ENCODE peak calls at places on chromosomes 4 and X, in ten cellular contexts. J is stimulated activated CD4-positive, alpha-beta T cell treated with anti-CD3 and anti-CD28 coated beads, Interleukin-4, amount 100 ng/mL, for 48 hours; U is activated CD4-positive, alpha-beta T cell treated with anti-CD3 and anti-CD28 coated beads, Interleukin-2, amount 50 U/mL, for 1 hour; X is AG10803; Z is glomerular endothelial cell; D is cardiac fibroblast; L is LoVo; V is tibial nerve; K is astrocyte; Y is lung. Q is an unnamed sample.

GRCh38 chrX:23822397-23822796 is 39.4 kb downstream of the SAT1 start:
- DNase-seq in J (no peak), U (no peak), X (peak), Z (no peak), D (peak), L (peak), V (no peak), K (peak), Y (no peak), Q (peak)

GRCh38 chr4:186936496-186937375 is 213.1 kb upstream of the FAT1 start:
- DNase-seq in J (no peak), U (no peak), X (peak), Z (peak), D (peak), L (peak), V (no peak), K (peak), Y (no peak), Q (no peak)

GRCh38 chr4:168604496-168605373 is 107.9 kb downstream of the PALLD start:
- DNase-seq in J (no peak), U (no peak), X (peak), Z (peak), D (peak), L (peak), V (no peak), K (peak), Y (no peak), Q (peak)

GRCh38 chrX:54640721-54641120 is 110.7 kb downstream of the GNL3L start:
- DNase-seq in J (no peak), U (no peak), X (no peak), Z (no peak), D (peak), L (peak), V (no peak), K (no peak), Y (no peak), Q (no peak)

GRCh38 chr4:108118505-108118904 is 50.2 kb downstream of the LEF1 start:
- DNase-seq in J (no peak), U (peak), X (no peak), Z (no peak), D (peak), L (peak), V (no peak), K (no peak), Y (no peak), Q (no peak)

GRCh38 chr4:60216752-60217151 is 983.4 kb upstream of the ADGRL3 start:
- DNase-seq in J (no peak), U (no peak), X (no peak), Z (no peak), D (peak), L (no peak), V (no peak), K (peak), Y (no peak), Q (no peak)

GRCh38 chr4:90317785-90318184 is 190.6 kb downstream of the CCSER1 start:
- DNase-seq in J (no peak), U (no peak), X (peak), Z (no peak), D (peak), L (no peak), V (no peak), K (peak), Y (no peak), Q (no peak)

GRCh38 chr4:156545003-156545785 is 426.4 kb downstream of the PDGFC start:
- DNase-seq in J (no peak), U (no peak), X (peak), Z (no peak), D (peak), L (no peak), V (peak), K (peak), Y (no peak), Q (no peak)

GRCh38 chr4:163017135-163017534 is 149.6 kb downstream of the NAF1 start:
- DNase-seq in J (no peak), U (no peak), X (no peak), Z (no peak), D (no peak), L (no peak), V (no peak), K (no peak), Y (no peak), Q (no peak)

GRCh38 chrX:70635227-70635626 is 190.6 kb downstream of the DLG3 start:
- DNase-seq in J (no peak), U (no peak), X (no peak), Z (no peak), D (no peak), L (no peak), V (no peak), K (no peak), Y (no peak), Q (no peak)

GRCh38 chr4:152229782-152230289 is 306.1 kb downstream of the FBXW7 start:
- DNase-seq in J (no peak), U (no peak), X (no peak), Z (no peak), D (no peak), L (no peak), V (no peak), K (no peak), Y (no peak), Q (no peak)

GRCh38 chr4:65287071-65287470 is 383.2 kb downstream of the EPHA5 start:
- DNase-seq in J (no peak), U (no peak), X (no peak), Z (no peak), D (no peak), L (no peak), V (no peak), K (no peak), Y (no peak), Q (no peak)

GRCh38 chrX:73563740-73564073 is 710 bp downstream of the CHIC1 start:
- DNase-seq in J (no peak), U (no peak), X (peak), Z (no peak), D (peak), L (no peak), V (no peak), K (peak), Y (no peak), Q (no peak)

GRCh38 chrX:13579696-13580095 is 10.3 kb downstream of the EGFL6 start:
- DNase-seq in J (no peak), U (no peak), X (peak), Z (no peak), D (peak), L (no peak), V (no peak), K (no peak), Y (no peak), Q (no peak)

GRCh38 chrX:50448565-50448964 is 22.1 kb downstream of the DGKK start:
- DNase-seq in J (no peak), U (no peak), X (no peak), Z (no peak), D (peak), L (peak), V (no peak), K (no peak), Y (no peak), Q (no peak)

GRCh38 chrX:41382699-41383645 is 49.0 kb downstream of the DDX3X start:
- DNase-seq in J (no peak), U (no peak), X (peak), Z (no peak), D (peak), L (peak), V (no peak), K (peak), Y (no peak), Q (no peak)

GRCh38 chrX:41655631-41656030 is 33.1 kb upstream of the GPR34 start:
- DNase-seq in J (no peak), U (no peak), X (no peak), Z (no peak), D (peak), L (no peak), V (no peak), K (peak), Y (no peak), Q (no peak)

GRCh38 chrX:997631-998137 is 214.8 kb downstream of the CRLF2 start:
- DNase-seq in J (no peak), U (no peak), X (no peak), Z (no peak), D (no peak), L (no peak), V (no peak), K (no peak), Y (no peak), Q (no peak)

GRCh38 chrX:129650821-129651510 is 3.8 kb downstream of the APLN start:
- DNase-seq in J (no peak), U (no peak), X (no peak), Z (no peak), D (no peak), L (no peak), V (no peak), K (no peak), Y (no peak), Q (no peak)

GRCh38 chrX:98407526-98408049 is 1523.9 kb downstream of the RPA4 start:
- DNase-seq in J (no peak), U (no peak), X (no peak), Z (no peak), D (no peak), L (no peak), V (no peak), K (no peak), Y (no peak), Q (no peak)

GRCh38 chr4:3204021-3204431 is 44.9 kb upstream of the MSANTD1 start:
- DNase-seq in J (no peak), U (no peak), X (peak), Z (no peak), D (peak), L (no peak), V (no peak), K (peak), Y (no peak), Q (no peak)

GRCh38 chr4:40621592-40622512 is 7.8 kb downstream of the RBM47 start:
- DNase-seq in J (no peak), U (no peak), X (peak), Z (no peak), D (peak), L (peak), V (peak), K (peak), Y (peak), Q (peak)

GRCh38 chr4:176444741-176445140 is 125.0 kb downstream of the SPCS3 start:
- DNase-seq in J (no peak), U (no peak), X (peak), Z (no peak), D (peak), L (no peak), V (no peak), K (peak), Y (no peak), Q (no peak)

GRCh38 chr4:82437285-82438005 is 7.1 kb downstream of the ENOPH1 start:
- DNase-seq in J (no peak), U (no peak), X (peak), Z (no peak), D (no peak), L (no peak), V (no peak), K (peak), Y (no peak), Q (peak)

GRCh38 chrX:153477039-153477438 is 6.7 kb upstream of the HAUS7 start:
- DNase-seq in J (no peak), U (no peak), X (peak), Z (no peak), D (peak), L (no peak), V (no peak), K (peak), Y (no peak), Q (no peak)

GRCh38 chr4:63922146-63922545 is 487.1 kb downstream of the TECRL start:
- DNase-seq in J (no peak), U (no peak), X (no peak), Z (no peak), D (no peak), L (no peak), V (no peak), K (no peak), Y (no peak), Q (no peak)

GRCh38 chrX:111010151-111010550 is 85.8 kb upstream of the PAK3 start:
- DNase-seq in J (no peak), U (no peak), X (no peak), Z (no peak), D (no peak), L (no peak), V (no peak), K (no peak), Y (no peak), Q (no peak)

GRCh38 chr4:152997771-152998487 is 61.8 kb downstream of the FHDC1 start:
- DNase-seq in J (no peak), U (no peak), X (no peak), Z (no peak), D (no peak), L (peak), V (no peak), K (no peak), Y (peak), Q (peak)

GRCh38 chr4:6767341-6767724 is 15.2 kb upstream of the KIAA0232 start:
- DNase-seq in J (no peak), U (no peak), X (no peak), Z (no peak), D (no peak), L (peak), V (no peak), K (no peak), Y (no peak), Q (no peak)

GRCh38 chr4:173025131-173025530 is 143.5 kb upstream of the GALNT7 start:
- DNase-seq in J (no peak), U (no peak), X (peak), Z (peak), D (peak), L (peak), V (peak), K (peak), Y (peak), Q (peak)

GRCh38 chr4:172785623-172786022 is 383.0 kb upstream of the GALNT7 start:
- DNase-seq in J (no peak), U (no peak), X (no peak), Z (no peak), D (no peak), L (no peak), V (no peak), K (peak), Y (no peak), Q (no peak)

GRCh38 chr4:145557720-145558119 is 61.5 kb upstream of the MMAA start:
- DNase-seq in J (peak), U (peak), X (peak), Z (peak), D (peak), L (peak), V (peak), K (peak), Y (peak), Q (peak)

Q was measured in prostate gland.